ENCODE peak calls at places on chromosome 18, in ten cellular contexts. Y, Q, G, P, D, H, W, E, M and S are unnamed samples.

GRCh38 chr18:46429649-46430224 is 227.3 kb downstream of the LOXHD1 start:
- DNase-seq in Y (no peak), Q (no peak), G (no peak), P (no peak), D (no peak), H (no peak), W (no peak), E (no peak), M (no peak), S (no peak)

GRCh38 chr18:62938006-62938405 is 222.7 kb downstream of the PHLPP1 start:
- DNase-seq in Y (no peak), Q (no peak), G (no peak), P (no peak), D (no peak), H (no peak), W (peak; percentile 37), E (no peak), M (no peak), S (no peak)

GRCh38 chr18:35736696-35737095 is 155.2 kb downstream of the GALNT1 start:
- DNase-seq in Y (no peak), Q (no peak), G (no peak), P (no peak), D (no peak), H (no peak), W (no peak), E (no peak), M (no peak), S (no peak)

GRCh38 chr18:74273394-74273793 is 18.4 kb downstream of the CYB5A start:
- DNase-seq in Y (no peak), Q (no peak), G (no peak), P (no peak), D (no peak), H (no peak), W (no peak), E (no peak), M (no peak), S (no peak)

GRCh38 chr18:53268455-53268854 is 928.5 kb downstream of the DCC start:
- DNase-seq in Y (no peak), Q (peak; percentile 9), G (no peak), P (no peak), D (no peak), H (no peak), W (no peak), E (no peak), M (no peak), S (no peak)

GRCh38 chr18:48304906-48305693 is 104.1 kb downstream of the ZBTB7C start:
- DNase-seq in Y (no peak), Q (no peak), G (no peak), P (no peak), D (no peak), H (no peak), W (no peak), E (no peak), M (no peak), S (no peak)

GRCh38 chr18:74194691-74195090 is 46.4 kb downstream of the TIMM21 start:
- DNase-seq in Y (no peak), Q (no peak), G (no peak), P (no peak), D (no peak), H (no peak), W (no peak), E (no peak), M (no peak), S (no peak)

GRCh38 chr18:7367336-7367735 is 136.4 kb downstream of the LRRC30 start:
- DNase-seq in Y (no peak), Q (peak; percentile 58), G (no peak), P (no peak), D (no peak), H (no peak), W (no peak), E (no peak), M (no peak), S (no peak)

GRCh38 chr18:40962784-40963183 is 992.2 kb upstream of the PIK3C3 start:
- DNase-seq in Y (no peak), Q (no peak), G (peak; percentile 50), P (no peak), D (no peak), H (no peak), W (no peak), E (no peak), M (no peak), S (no peak)

GRCh38 chr18:34661464-34662087 is 48.5 kb upstream of the DTNA start:
- DNase-seq in Y (no peak), Q (peak; percentile 91), G (peak; percentile 38), P (no peak), D (peak; percentile 58), H (no peak), W (peak; percentile 65), E (no peak), M (no peak), S (no peak)

GRCh38 chr18:41449612-41450011 is 505.4 kb upstream of the PIK3C3 start:
- DNase-seq in Y (no peak), Q (no peak), G (no peak), P (no peak), D (no peak), H (no peak), W (no peak), E (no peak), M (no peak), S (no peak)

GRCh38 chr18:12470382-12471090 is 62.8 kb downstream of the PRELID3A start:
- DNase-seq in Y (no peak), Q (no peak), G (peak; percentile 75), P (no peak), D (peak; percentile 21), H (no peak), W (no peak), E (no peak), M (no peak), S (no peak)

DNA sequence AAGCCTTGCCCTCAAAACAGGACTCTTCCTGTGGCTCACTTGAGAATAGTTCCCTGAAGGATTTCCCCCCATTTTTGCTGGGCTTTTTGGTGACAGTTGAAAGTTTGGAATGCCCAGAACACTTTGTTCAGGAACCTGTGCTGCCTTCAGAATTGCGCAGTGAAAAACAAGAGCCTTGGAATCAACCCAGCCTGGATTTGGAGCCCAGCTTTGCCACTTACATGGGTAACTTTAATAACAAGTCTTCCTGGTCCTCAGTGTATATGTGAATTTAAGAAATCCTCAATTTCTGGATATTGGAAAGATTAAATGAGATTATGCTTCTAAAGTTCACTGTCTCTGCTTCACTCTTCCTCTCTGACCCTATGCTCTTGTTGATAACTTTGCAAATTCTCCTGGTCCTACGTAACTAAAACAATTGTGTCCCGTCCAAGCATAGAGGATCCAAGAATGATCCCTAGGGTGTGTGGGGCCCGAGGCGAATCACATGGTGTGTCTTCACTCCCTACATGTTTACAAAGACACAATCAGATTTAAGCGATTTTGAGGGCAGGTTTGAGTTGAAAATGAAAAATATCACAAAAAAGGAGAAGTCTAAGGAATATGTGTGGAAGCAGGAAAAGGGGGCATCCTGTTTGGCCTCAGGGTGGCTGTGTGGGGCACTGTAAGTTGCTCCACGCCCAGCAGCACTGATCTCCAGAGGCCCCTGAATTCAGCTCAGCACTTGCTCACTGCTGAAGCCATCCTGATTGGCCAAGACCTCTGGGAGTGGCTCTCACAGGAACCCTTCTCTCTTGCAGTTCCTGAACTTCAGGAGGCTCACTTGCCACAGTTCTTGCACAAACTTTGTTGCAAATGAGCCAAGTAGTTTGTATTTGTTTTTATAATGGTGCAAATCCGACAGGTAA is 363.8 kb downstream of the ZNF521 start:
- DNase-seq in Y (no peak), Q (no peak), G (peak; percentile 3), P (peak; percentile 46), D (no peak), H (peak; percentile 17), W (no peak), E (no peak), M (peak; percentile 32), S (no peak)
- H3K27ac ChIP-seq in Y (no peak overlapping the region), Q (no peak overlapping the region), G (no peak overlapping the region), P (no peak overlapping the region), D (peak overlapping the region; percentile 59), H (no peak overlapping the region), W (no peak overlapping the region), E (no peak overlapping the region), M (no peak overlapping the region), S (no peak overlapping the region)

DNA sequence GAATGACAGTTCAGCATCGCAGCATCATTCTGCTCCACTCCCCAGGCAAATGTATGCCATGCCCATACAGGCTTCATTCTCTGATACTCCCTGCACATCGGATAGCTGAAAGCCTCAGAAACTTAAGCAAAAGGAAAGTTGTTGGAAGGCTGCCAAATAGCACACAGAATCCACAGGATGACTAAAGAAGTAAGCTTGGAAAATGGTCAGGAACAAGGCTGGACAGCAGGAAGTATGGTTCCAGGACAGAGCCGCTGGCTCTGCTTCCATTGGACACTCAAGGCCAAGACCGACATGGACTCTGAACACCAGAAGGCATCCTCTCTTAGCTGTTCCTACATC is 256.5 kb downstream of the CDH20 start:
- DNase-seq in Y (no peak), Q (no peak), G (no peak), P (no peak), D (peak; percentile 66), H (no peak), W (peak; percentile 83), E (no peak), M (no peak), S (no peak)
- H3K27ac ChIP-seq in Y (no peak overlapping the region), Q (no peak overlapping the region), G (no peak overlapping the region), P (no peak overlapping the region), D (no peak overlapping the region), H (no peak overlapping the region), W (no peak overlapping the region), E (no peak overlapping the region), M (no peak overlapping the region), S (no peak overlapping the region)

DNA sequence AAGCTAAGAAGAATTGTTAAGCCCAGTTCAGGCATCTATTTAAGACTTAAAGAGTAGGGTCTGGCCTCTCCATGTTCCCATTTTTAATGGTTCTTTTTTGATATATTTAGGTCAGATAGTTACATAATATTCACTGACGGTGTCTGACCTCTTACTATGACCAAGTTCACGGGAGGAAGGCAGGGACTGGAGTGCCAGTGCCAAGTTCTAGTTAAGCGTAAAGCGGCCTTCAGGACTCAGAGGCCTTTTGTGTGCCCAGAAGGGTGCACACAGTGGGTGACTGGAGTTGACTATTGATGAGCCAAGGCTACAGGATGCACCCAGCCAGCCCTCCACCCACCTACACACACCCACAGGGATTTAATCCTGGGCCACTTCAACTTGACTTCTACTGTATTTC is 290.9 kb downstream of the PIEZO2 start:
- DNase-seq in Y (no peak), Q (no peak), G (no peak), P (no peak), D (no peak), H (no peak), W (no peak), E (no peak), M (no peak), S (no peak)
- H3K27ac ChIP-seq in Y (no peak overlapping the region), Q (no peak overlapping the region), G (no peak overlapping the region), P (no peak overlapping the region), D (no peak overlapping the region), H (no peak overlapping the region), W (no peak overlapping the region), E (no peak overlapping the region), M (no peak overlapping the region), S (no peak overlapping the region)

DNA sequence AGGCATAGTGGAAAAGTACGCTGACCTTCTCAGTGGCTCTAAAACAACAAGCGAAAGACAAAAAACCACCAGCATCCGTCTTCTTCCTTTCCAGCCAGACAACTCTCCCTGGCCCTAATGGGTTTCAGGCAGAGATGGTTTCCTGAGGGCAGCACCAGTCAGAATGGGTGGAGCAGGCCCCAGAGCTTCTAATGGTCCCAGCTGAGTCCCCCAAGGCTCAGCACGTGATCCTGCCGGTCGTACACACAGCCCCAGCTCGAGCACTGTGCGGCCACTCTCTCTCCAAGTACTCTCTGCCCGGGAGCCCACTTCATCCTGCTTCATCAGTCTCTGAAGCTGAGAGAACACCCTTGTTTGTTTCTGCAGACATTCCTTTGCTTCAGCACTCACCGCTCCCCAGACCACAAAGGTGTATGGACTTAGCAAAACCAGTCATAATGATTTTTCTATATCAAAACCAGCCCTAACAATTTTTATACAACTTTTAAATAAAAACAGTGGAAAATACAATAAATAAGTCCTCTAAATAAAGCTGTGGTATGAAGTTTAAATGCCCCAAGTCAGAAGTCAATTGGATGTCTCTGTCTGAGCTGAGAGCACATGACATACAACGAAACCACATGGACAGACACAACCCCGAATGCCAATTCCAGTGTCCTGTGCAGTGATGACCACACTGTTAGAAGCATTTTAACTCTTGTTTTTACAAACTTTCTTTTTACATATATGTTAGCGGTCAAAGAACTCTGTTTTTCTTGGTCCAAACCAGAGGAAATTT is 63.9 kb downstream of the PARD6G start:
- DNase-seq in Y (no peak), Q (no peak), G (no peak), P (no peak), D (no peak), H (no peak), W (no peak), E (no peak), M (no peak), S (no peak)
- H3K27ac ChIP-seq in Y (no peak overlapping the region), Q (no peak overlapping the region), G (no peak overlapping the region), P (no peak overlapping the region), D (no peak overlapping the region), H (peak overlapping the region; percentile 16), W (no peak overlapping the region), E (no peak overlapping the region), M (no peak overlapping the region), S (no peak overlapping the region)